ENCODE peak calls at places on chromosomes 12 and 14, in four cellular contexts. I is OCI-LY7, E is PC-3, N is hepatocyte. L is an unnamed sample.

GRCh38 chr12:54650409-54650808 is 2.2 kb upstream of the DCD start:
- DNase-seq in I (no peak), N (no peak), E (peak; percentile 20), L (no peak)

GRCh38 chr12:82375201-82375600 is 16.9 kb downstream of the METTL25 start:
- DNase-seq in N (no peak), I (no peak), E (no peak), L (no peak)

GRCh38 chr12:1932264-1932777 is 13.9 kb upstream of the CACNA2D4 start:
- DNase-seq in I (no peak), N (peak; percentile 58), E (no peak), L (no peak)

GRCh38 chr12:96224219-96224615 is 30.0 kb downstream of the ELK3 start:
- DNase-seq in I (no peak), N (no peak), E (no peak), L (no peak)

GRCh38 chr14:75864352-75864751 is 117.4 kb downstream of the TGFB3 start:
- DNase-seq in E (peak; percentile 97), N (no peak), I (no peak), L (no peak)

GRCh38 chr12:59808317-59808910 is 212.6 kb downstream of the SLC16A7 start:
- DNase-seq in N (peak; percentile 37), E (peak; percentile 55), I (peak; percentile 47), L (peak; percentile 81)

GRCh38 chr14:49641697-49642129 is 6.7 kb upstream of the DNAAF2 start:
- DNase-seq in E (peak; percentile 46), I (no peak), N (peak; percentile 82), L (no peak)

GRCh38 chr12:43551971-43552559 is at the start of gene ADAMTS20:
- DNase-seq in I (no peak), N (peak; percentile 63), E (no peak), L (no peak)

GRCh38 chr14:48504921-48505320 is 829.5 kb upstream of the MDGA2 start:
- DNase-seq in E (no peak), I (no peak), N (no peak), L (no peak)

GRCh38 chr14:90354551-90355298 is 23.0 kb upstream of the NRDE2 start:
- DNase-seq in N (peak; percentile 19), I (no peak), E (no peak), L (no peak)

GRCh38 chr12:123126294-123127144 is 24.4 kb downstream of the PITPNM2 start:
- DNase-seq in E (peak; percentile 97), N (peak; percentile 84), I (no peak), L (no peak)

GRCh38 chr12:76029982-76030377 is 1.6 kb downstream of the PHLDA1 start:
- DNase-seq in E (peak; percentile 45), N (peak; percentile 35), I (no peak), L (peak; percentile 55)

GRCh38 chr12:77349703-77350102 is 284.3 kb upstream of the E2F7 start:
- DNase-seq in E (no peak), N (peak; percentile 16), I (no peak), L (no peak)

GRCh38 chr14:36207500-36207899 is 31.0 kb upstream of the PTCSC3 start:
- DNase-seq in N (no peak), I (no peak), E (peak; percentile 51), L (no peak)

GRCh38 chr12:132385375-132385774 is 56.0 kb upstream of the GALNT9 start:
- DNase-seq in E (no peak), I (no peak), N (no peak), L (no peak)

GRCh38 chr12:110058875-110059615 is 10.7 kb upstream of the C12orf76 start:
- DNase-seq in I (no peak), N (no peak), E (no peak), L (no peak)

GRCh38 chr12:57898308-57898970 is 42.9 kb upstream of the ATP23 start:
- DNase-seq in I (peak; percentile 70), N (no peak), E (no peak), L (no peak)

GRCh38 chr12:386651-387050 is 2.5 kb downstream of the KDM5A start:
- DNase-seq in I (no peak), N (no peak), E (peak; percentile 37), L (no peak)

GRCh38 chr12:62760779-62761178 is 174.2 kb downstream of the PPM1H start:
- DNase-seq in E (no peak), I (no peak), N (peak; percentile 38), L (no peak)

GRCh38 chr12:9064815-9065606 is 50.7 kb downstream of the A2M start:
- DNase-seq in E (peak; percentile 67), N (peak; percentile 93), I (no peak), L (no peak)

GRCh38 chr12:70733385-70733784 is 96.2 kb upstream of the PTPRB start:
- DNase-seq in E (peak; percentile 91), N (peak; percentile 79), I (peak; percentile 60), L (peak; percentile 89)

GRCh38 chr12:88553941-88554658 is 26.2 kb downstream of the KITLG start:
- DNase-seq in E (peak; percentile 92), I (no peak), N (no peak), L (no peak)

GRCh38 chr12:8076357-8076756 is 5.7 kb upstream of the NECAP1 start:
- DNase-seq in E (no peak), I (no peak), N (no peak), L (no peak)

GRCh38 chr12:27733052-27733656 is 22.5 kb downstream of the MRPS35 start:
- DNase-seq in N (peak; percentile 45), I (peak; percentile 51), E (peak; percentile 82), L (peak; percentile 74)

GRCh38 chr12:115569694-115570093 is 707.8 kb downstream of the MED13L start:
- DNase-seq in E (no peak), I (no peak), N (no peak), L (no peak)

GRCh38 chr14:91284146-91284790 is 39.8 kb upstream of the GPR68 start:
- DNase-seq in I (no peak), N (peak; percentile 61), E (peak; percentile 78), L (no peak)

GRCh38 chr14:48023881-48024280 is 348.5 kb upstream of the MDGA2 start:
- DNase-seq in I (no peak), E (no peak), N (no peak), L (no peak)

GRCh38 chr12:52419656-52420055 is 13.5 kb upstream of the KRT82 start:
- DNase-seq in E (no peak), N (no peak), I (no peak), L (no peak)

GRCh38 chr14:71166434-71166833 is 259.2 kb downstream of the PCNX1 start:
- DNase-seq in E (peak; percentile 79), I (peak; percentile 42), N (peak; percentile 65), L (peak; percentile 72)

GRCh38 chr12:39144613-39145061 is 239.2 kb upstream of the CPNE8 start:
- DNase-seq in E (no peak), N (no peak), I (no peak), L (no peak)

GRCh38 chr12:33376153-33376552 is 63.5 kb downstream of the SYT10 start:
- DNase-seq in I (no peak), N (no peak), E (no peak), L (no peak)

GRCh38 chr14:37586783-37587428 is 8.1 kb downstream of the FOXA1 start:
- DNase-seq in E (peak; percentile 44), N (no peak), I (no peak), L (no peak)

GRCh38 chr12:56801661-56802622 is 38.8 kb downstream of the HSD17B6 start:
- DNase-seq in I (no peak), E (no peak), N (no peak), L (no peak)

GRCh38 chr12:115362319-115362976 is 678.5 kb upstream of the TBX3 start:
- DNase-seq in E (peak; percentile 48), N (no peak), I (no peak), L (no peak)

GRCh38 chr14:74570696-74571095 is 41.3 kb downstream of the LTBP2 start:
- DNase-seq in I (no peak), E (no peak), N (no peak), L (no peak)
- H3K4me3 ChIP-seq in I (no peak overlapping the region), E (no peak overlapping the region), N (no peak overlapping the region), L (no peak overlapping the region)

DNA sequence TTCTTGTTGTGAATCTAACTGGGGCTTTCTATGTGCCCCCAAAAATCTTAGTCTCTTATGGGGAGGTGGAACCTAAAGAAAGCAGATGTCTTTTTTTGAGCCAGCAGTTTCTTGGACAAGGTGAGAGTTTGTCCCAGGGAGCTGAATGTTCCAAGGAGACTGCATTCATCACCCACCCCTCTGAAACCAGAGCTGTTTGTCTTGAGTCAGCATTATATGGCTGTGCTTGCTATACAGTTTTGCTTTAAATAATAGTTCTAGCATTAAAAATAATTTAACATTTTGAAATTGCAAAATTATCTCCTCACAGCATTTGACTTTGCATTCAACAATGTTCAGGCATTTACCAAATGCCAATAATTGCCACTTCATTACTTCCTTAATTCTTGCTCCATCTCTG is 813.3 kb downstream of the BCL11B start:
- DNase-seq in E (no peak), I (no peak), N (no peak), L (no peak)
- H3K9me2 ChIP-seq in E (no peaks in the 10 kb centered on the region), I (no peaks in the 10 kb centered on the region), N (no peaks in the 10 kb centered on the region), L (no peaks in the 10 kb centered on the region)

DNA sequence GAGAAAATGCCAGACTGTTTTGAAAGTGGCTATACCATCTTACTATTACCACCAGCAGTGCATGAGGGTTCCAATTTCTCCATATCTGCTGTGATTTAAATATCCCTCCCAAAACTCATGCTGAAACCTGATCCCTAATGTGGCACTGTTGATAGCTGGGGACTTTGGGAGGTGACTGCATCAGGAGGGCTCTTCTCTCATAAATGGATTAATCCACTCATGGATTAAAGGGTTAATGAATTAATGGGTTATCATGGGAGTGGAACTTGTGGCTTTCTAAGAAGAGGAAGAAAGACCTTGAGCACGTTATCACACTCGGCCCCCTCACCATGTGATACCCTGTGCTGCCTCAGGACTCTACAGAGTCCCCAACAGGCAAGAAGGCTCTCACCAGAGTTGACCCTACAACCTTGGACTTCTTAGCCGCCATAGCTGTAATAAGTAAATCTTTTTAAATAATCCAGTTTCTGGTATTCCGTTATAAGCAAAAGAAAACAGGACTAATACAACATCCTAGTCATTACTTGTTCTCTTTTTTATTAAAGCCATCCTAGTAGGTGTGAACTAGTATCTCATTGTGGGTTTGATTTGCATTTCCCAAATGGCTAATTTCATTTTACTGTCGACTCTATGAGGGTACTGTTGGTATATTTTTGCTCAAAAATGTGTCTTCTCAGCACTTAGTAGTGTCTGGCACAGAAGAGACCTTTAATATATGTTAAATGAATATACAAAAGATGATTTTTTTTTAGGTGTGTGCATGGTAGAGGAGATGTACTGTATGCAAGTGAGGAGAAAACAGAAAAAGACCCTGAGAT is 14.3 kb downstream of the PPP1R12A start:
- DNase-seq in I (no peak), N (no peak), E (no peak), L (peak; percentile 68)
- H3K4me3 ChIP-seq in I (no peak overlapping the region), N (no peak overlapping the region), E (no peak overlapping the region), L (peak overlapping the region; percentile 9)

GRCh38 chr12:124148481-124148880 is 146.4 kb upstream of the RFLNA start:
- DNase-seq in N (no peak), I (no peak), E (no peak), L (no peak)
- H3K9me2 ChIP-seq in N (no peaks in the 10 kb centered on the region), I (no peaks in the 10 kb centered on the region), E (no peaks in the 10 kb centered on the region), L (no peaks in the 10 kb centered on the region)

GRCh38 chr12:45879363-45879895 is 110.9 kb downstream of the SCAF11 start:
- DNase-seq in I (no peak), N (no peak), E (no peak), L (no peak)
- H3K4me3 ChIP-seq in I (no peak overlapping the region), N (no peak overlapping the region), E (no peak overlapping the region), L (no peak overlapping the region)

DNA sequence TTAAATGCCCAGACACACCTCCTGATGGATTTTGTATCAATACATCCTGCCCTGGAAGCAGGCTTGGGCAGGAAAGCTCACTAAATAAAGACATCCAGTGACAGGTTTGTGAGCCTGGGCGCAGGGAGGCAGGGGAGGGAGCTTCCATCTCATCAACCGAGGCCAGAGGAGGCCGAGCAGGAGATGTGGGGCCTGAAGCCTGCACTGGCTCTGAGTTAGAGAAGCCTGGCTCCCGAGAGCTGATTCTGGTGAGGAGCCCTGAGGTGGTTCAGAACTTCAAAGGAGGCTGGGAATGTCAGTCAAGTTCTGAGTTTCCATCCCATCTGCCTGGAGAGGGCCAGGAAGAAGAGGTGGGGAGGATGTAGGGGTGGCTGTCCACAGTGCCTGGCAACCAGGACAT is 318.7 kb downstream of the ADGRD1 start:
- DNase-seq in I (no peak), E (no peak), N (no peak), L (no peak)
- H3K9me2 ChIP-seq in I (no peaks in the 10 kb centered on the region), E (no peaks in the 10 kb centered on the region), N (no peaks in the 10 kb centered on the region), L (no peaks in the 10 kb centered on the region)